ENCODE peak calls at places on chromosomes 11 and 22, in eight cellular contexts. One of them, this sample, is unnamed.

GRCh38 chr22:22410121-22410520 is 98.4 kb downstream of the ZNF280B start:
- DNase-seq in heart right ventricle: peak; percentile 66
- DNase-seq in kidney: peak; percentile 86
- DNase-seq in GM13976: no peak
- DNase-seq in type B pancreatic cell: no peak
- DNase-seq in BE2C: peak; percentile 52
- DNase-seq in body of pancreas: peak; percentile 45
- DNase-seq in AG04450: no peak
- DNase-seq in this sample: no peak

GRCh38 chr11:123034587-123034986 is 27.3 kb downstream of the HSPA8 start:
- DNase-seq in heart right ventricle: no peak
- DNase-seq in kidney: no peak
- DNase-seq in GM13976: no peak
- DNase-seq in type B pancreatic cell: no peak
- DNase-seq in BE2C: no peak
- DNase-seq in body of pancreas: no peak
- DNase-seq in AG04450: no peak
- DNase-seq in this sample: no peak

GRCh38 chr11:96330511-96330859 is 12.5 kb downstream of the MAML2 start:
- DNase-seq in heart right ventricle: no peak
- DNase-seq in kidney: no peak
- DNase-seq in GM13976: no peak
- DNase-seq in type B pancreatic cell: no peak
- DNase-seq in BE2C: no peak
- DNase-seq in body of pancreas: no peak
- DNase-seq in AG04450: no peak
- DNase-seq in this sample: no peak

GRCh38 chr11:131888230-131888826 is 517.9 kb downstream of the NTM start:
- DNase-seq in heart right ventricle: no peak
- DNase-seq in kidney: no peak
- DNase-seq in GM13976: no peak
- DNase-seq in type B pancreatic cell: no peak
- DNase-seq in BE2C: no peak
- DNase-seq in body of pancreas: no peak
- DNase-seq in AG04450: peak; percentile 73
- DNase-seq in this sample: peak; percentile 82

GRCh38 chr11:44351898-44352498 is 42.1 kb upstream of the ALX4 start:
- DNase-seq in heart right ventricle: no peak
- DNase-seq in kidney: no peak
- DNase-seq in GM13976: no peak
- DNase-seq in type B pancreatic cell: no peak
- DNase-seq in BE2C: no peak
- DNase-seq in body of pancreas: no peak
- DNase-seq in AG04450: no peak
- DNase-seq in this sample: no peak

GRCh38 chr11:118610220-118610772 is 2.9 kb downstream of the PHLDB1 start:
- DNase-seq in heart right ventricle: peak; percentile 35
- DNase-seq in kidney: no peak
- DNase-seq in GM13976: peak; percentile 33
- DNase-seq in type B pancreatic cell: no peak
- DNase-seq in BE2C: no peak
- DNase-seq in body of pancreas: no peak
- DNase-seq in AG04450: no peak
- DNase-seq in this sample: no peak

GRCh38 chr11:44923080-44923479 is 27.6 kb downstream of the TP53I11 start:
- DNase-seq in heart right ventricle: no peak
- DNase-seq in kidney: no peak
- DNase-seq in GM13976: no peak
- DNase-seq in type B pancreatic cell: no peak
- DNase-seq in BE2C: no peak
- DNase-seq in body of pancreas: no peak
- DNase-seq in AG04450: no peak
- DNase-seq in this sample: no peak

GRCh38 chr11:73147771-73148681 is 5.9 kb upstream of the FCHSD2 start:
- DNase-seq in heart right ventricle: peak; percentile 76
- DNase-seq in kidney: peak; percentile 80
- DNase-seq in GM13976: peak; percentile 54
- DNase-seq in type B pancreatic cell: no peak
- DNase-seq in BE2C: no peak
- DNase-seq in body of pancreas: peak; percentile 72
- DNase-seq in AG04450: no peak
- DNase-seq in this sample: no peak

GRCh38 chr22:25698461-25698860 is 43.5 kb upstream of the MYO18B start:
- DNase-seq in heart right ventricle: no peak
- DNase-seq in kidney: peak; percentile 18
- DNase-seq in GM13976: no peak
- DNase-seq in type B pancreatic cell: no peak
- DNase-seq in BE2C: no peak
- DNase-seq in body of pancreas: no peak
- DNase-seq in AG04450: no peak
- DNase-seq in this sample: no peak

GRCh38 chr22:30221121-30221992 is 25.2 kb downstream of the LIF start:
- DNase-seq in heart right ventricle: no peak
- DNase-seq in kidney: no peak
- DNase-seq in GM13976: peak; percentile 64
- DNase-seq in type B pancreatic cell: no peak
- DNase-seq in BE2C: no peak
- DNase-seq in body of pancreas: no peak
- DNase-seq in AG04450: no peak
- DNase-seq in this sample: no peak

GRCh38 chr22:49704345-49705215 is 123.1 kb downstream of the BRD1 start:
- DNase-seq in heart right ventricle: no peak
- DNase-seq in kidney: peak; percentile 63
- DNase-seq in GM13976: no peak
- DNase-seq in type B pancreatic cell: peak; percentile 68
- DNase-seq in BE2C: no peak
- DNase-seq in body of pancreas: no peak
- DNase-seq in AG04450: no peak
- DNase-seq in this sample: no peak

GRCh38 chr22:33515733-33516297 is 404.5 kb downstream of the LARGE1 start:
- DNase-seq in heart right ventricle: peak; percentile 42
- DNase-seq in kidney: no peak
- DNase-seq in GM13976: no peak
- DNase-seq in type B pancreatic cell: no peak
- DNase-seq in BE2C: no peak
- DNase-seq in body of pancreas: no peak
- DNase-seq in AG04450: no peak
- DNase-seq in this sample: no peak

GRCh38 chr22:23088199-23088604 is 17.9 kb downstream of the GNAZ start:
- DNase-seq in heart right ventricle: no peak
- DNase-seq in kidney: no peak
- DNase-seq in GM13976: no peak
- DNase-seq in type B pancreatic cell: no peak
- DNase-seq in BE2C: no peak
- DNase-seq in body of pancreas: no peak
- DNase-seq in AG04450: no peak
- DNase-seq in this sample: no peak

GRCh38 chr22:26757496-26757895 is 100.1 kb downstream of the MIAT start:
- DNase-seq in heart right ventricle: no peak
- DNase-seq in kidney: no peak
- DNase-seq in GM13976: no peak
- DNase-seq in type B pancreatic cell: no peak
- DNase-seq in BE2C: no peak
- DNase-seq in body of pancreas: no peak
- DNase-seq in AG04450: no peak
- DNase-seq in this sample: no peak

GRCh38 chr22:26748845-26749244 is 91.5 kb downstream of the MIAT start:
- DNase-seq in heart right ventricle: no peak
- DNase-seq in kidney: no peak
- DNase-seq in GM13976: no peak
- DNase-seq in type B pancreatic cell: no peak
- DNase-seq in BE2C: no peak
- DNase-seq in body of pancreas: no peak
- DNase-seq in AG04450: no peak
- DNase-seq in this sample: no peak

GRCh38 chr22:26751217-26751616 is 93.8 kb downstream of the MIAT start:
- DNase-seq in heart right ventricle: no peak
- DNase-seq in kidney: no peak
- DNase-seq in GM13976: no peak
- DNase-seq in type B pancreatic cell: no peak
- DNase-seq in BE2C: no peak
- DNase-seq in body of pancreas: no peak
- DNase-seq in AG04450: no peak
- DNase-seq in this sample: no peak

GRCh38 chr22:26756675-26757293 is 99.4 kb downstream of the MIAT start:
- DNase-seq in heart right ventricle: peak; percentile 70
- DNase-seq in kidney: peak; percentile 75
- DNase-seq in GM13976: peak; percentile 81
- DNase-seq in type B pancreatic cell: peak; percentile 75
- DNase-seq in BE2C: peak; percentile 75
- DNase-seq in body of pancreas: peak; percentile 9
- DNase-seq in AG04450: no peak
- DNase-seq in this sample: peak; percentile 16

GRCh38 chr22:26753125-26753862 is 95.9 kb downstream of the MIAT start:
- DNase-seq in heart right ventricle: no peak
- DNase-seq in kidney: no peak
- DNase-seq in GM13976: no peak
- DNase-seq in type B pancreatic cell: no peak
- DNase-seq in BE2C: no peak
- DNase-seq in body of pancreas: no peak
- DNase-seq in AG04450: no peak
- DNase-seq in this sample: no peak
- TF ChIP-seq CTCF in heart right ventricle: no peak
- TF ChIP-seq CTCF in kidney: no peak
- TF ChIP-seq CTCF in GM13976: no peak
- TF ChIP-seq CTCF in type B pancreatic cell: peak; percentile 47
- TF ChIP-seq CTCF in BE2C: peak; percentile 29
- TF ChIP-seq CTCF in body of pancreas: no peak
- TF ChIP-seq CTCF in AG04450: peak; percentile 7
- TF ChIP-seq CTCF in this sample: peak; percentile 17

GRCh38 chr11:83220279-83220678 is 26.8 kb downstream of the ANKRD42 start:
- DNase-seq in heart right ventricle: no peak
- DNase-seq in kidney: no peak
- DNase-seq in GM13976: no peak
- DNase-seq in type B pancreatic cell: no peak
- DNase-seq in BE2C: no peak
- DNase-seq in body of pancreas: no peak
- DNase-seq in AG04450: no peak
- DNase-seq in this sample: no peak

GRCh38 chr11:83223457-83223856 is 29.9 kb downstream of the ANKRD42 start:
- DNase-seq in heart right ventricle: no peak
- DNase-seq in kidney: no peak
- DNase-seq in GM13976: no peak
- DNase-seq in type B pancreatic cell: no peak
- DNase-seq in BE2C: no peak
- DNase-seq in body of pancreas: no peak
- DNase-seq in AG04450: no peak
- DNase-seq in this sample: no peak

GRCh38 chr11:83222499-83222898 is 29.0 kb downstream of the ANKRD42 start:
- DNase-seq in heart right ventricle: no peak
- DNase-seq in kidney: no peak
- DNase-seq in GM13976: no peak
- DNase-seq in type B pancreatic cell: no peak
- DNase-seq in BE2C: no peak
- DNase-seq in body of pancreas: no peak
- DNase-seq in AG04450: peak; percentile 6
- DNase-seq in this sample: no peak

GRCh38 chr11:83221694-83222093 is 28.2 kb downstream of the ANKRD42 start:
- DNase-seq in heart right ventricle: no peak
- DNase-seq in kidney: no peak
- DNase-seq in GM13976: no peak
- DNase-seq in type B pancreatic cell: no peak
- DNase-seq in BE2C: no peak
- DNase-seq in body of pancreas: no peak
- DNase-seq in AG04450: no peak
- DNase-seq in this sample: no peak

DNA sequence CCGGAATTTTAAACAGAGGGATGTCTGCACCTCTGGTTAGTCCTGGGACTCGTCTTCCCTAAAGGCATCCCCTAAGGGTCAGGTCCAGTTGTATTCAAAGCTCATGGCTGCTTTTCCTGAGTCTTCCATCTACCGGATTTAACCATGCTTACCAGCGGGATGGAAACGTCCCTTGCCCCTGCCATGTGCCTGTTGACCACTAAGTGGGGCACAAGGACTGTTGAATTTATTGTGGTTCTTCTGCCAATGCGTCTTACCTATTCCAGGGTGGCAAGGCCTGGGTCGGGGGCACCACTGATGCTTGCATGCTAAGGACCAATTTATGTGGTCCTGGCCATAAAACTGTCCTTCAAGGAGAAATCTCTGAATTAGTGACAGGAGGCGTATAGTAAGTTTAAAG is 25.6 kb downstream of the ANKRD42 start:
- DNase-seq in heart right ventricle: no peak
- DNase-seq in kidney: no peak
- DNase-seq in GM13976: no peak
- DNase-seq in type B pancreatic cell: no peak
- DNase-seq in BE2C: peak; percentile 32
- DNase-seq in body of pancreas: no peak
- DNase-seq in AG04450: no peak
- DNase-seq in this sample: no peak
- TF ChIP-seq CTCF in heart right ventricle: no peak
- TF ChIP-seq CTCF in kidney: no peak
- TF ChIP-seq CTCF in GM13976: no peak
- TF ChIP-seq CTCF in type B pancreatic cell: peak; percentile 51
- TF ChIP-seq CTCF in BE2C: peak; percentile 58
- TF ChIP-seq CTCF in body of pancreas: peak; percentile 15
- TF ChIP-seq CTCF in AG04450: peak; percentile 34
- TF ChIP-seq CTCF in this sample: peak; percentile 37

GRCh38 chr11:132977746-132978145 is 554.6 kb downstream of the OPCML start:
- DNase-seq in heart right ventricle: no peak
- DNase-seq in kidney: no peak
- DNase-seq in GM13976: no peak
- DNase-seq in type B pancreatic cell: no peak
- DNase-seq in BE2C: no peak
- DNase-seq in body of pancreas: no peak
- DNase-seq in AG04450: no peak
- DNase-seq in this sample: no peak
- TF ChIP-seq CTCF in heart right ventricle: no peak
- TF ChIP-seq CTCF in kidney: no peak
- TF ChIP-seq CTCF in GM13976: no peak
- TF ChIP-seq CTCF in type B pancreatic cell: no peak
- TF ChIP-seq CTCF in BE2C: no peak
- TF ChIP-seq CTCF in body of pancreas: no peak
- TF ChIP-seq CTCF in AG04450: no peak
- TF ChIP-seq CTCF in this sample: no peak

DNA sequence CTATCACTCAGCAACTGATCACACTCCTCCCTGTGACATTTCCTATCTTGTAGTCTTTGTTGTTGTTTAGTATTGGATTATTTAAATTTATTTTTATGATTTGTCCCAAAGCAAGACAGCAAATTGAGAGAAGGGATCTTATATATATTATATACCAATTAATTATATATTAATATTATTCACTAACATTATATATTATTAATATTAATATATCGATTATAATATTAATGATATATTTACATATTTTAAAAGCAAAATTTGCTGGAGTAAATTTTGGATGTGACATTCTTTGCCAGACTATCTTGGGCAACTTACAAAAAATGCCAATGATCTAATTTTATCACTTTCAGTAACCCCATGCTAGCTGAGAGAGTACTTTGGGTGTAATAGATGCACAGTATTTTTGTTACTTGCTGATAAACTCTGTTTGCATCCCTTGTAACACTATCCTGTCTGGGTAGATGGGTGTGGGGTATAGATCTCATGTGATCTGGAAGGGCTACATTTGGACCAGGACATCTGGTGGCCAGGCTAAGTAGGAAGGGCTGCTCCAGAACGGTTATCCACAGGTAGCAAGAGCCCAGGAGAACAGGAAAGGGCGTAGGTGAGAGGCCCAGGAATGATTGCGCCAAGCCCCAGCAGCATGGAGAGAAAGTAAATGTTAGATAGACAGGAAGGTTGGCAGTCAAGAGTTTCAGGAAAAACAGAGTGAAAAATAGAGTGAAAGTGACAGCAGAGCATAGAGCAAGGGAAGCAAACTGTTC is 608.6 kb upstream of the KIRREL3 start:
- DNase-seq in heart right ventricle: no peak
- DNase-seq in kidney: no peak
- DNase-seq in GM13976: no peak
- DNase-seq in type B pancreatic cell: no peak
- DNase-seq in BE2C: no peak
- DNase-seq in body of pancreas: no peak
- DNase-seq in AG04450: no peak
- DNase-seq in this sample: no peak
- TF ChIP-seq CTCF in heart right ventricle: no peak
- TF ChIP-seq CTCF in kidney: no peak
- TF ChIP-seq CTCF in GM13976: no peak
- TF ChIP-seq CTCF in type B pancreatic cell: no peak
- TF ChIP-seq CTCF in BE2C: no peak
- TF ChIP-seq CTCF in body of pancreas: no peak
- TF ChIP-seq CTCF in AG04450: no peak
- TF ChIP-seq CTCF in this sample: no peak

This sample was measured in fibroblast of villous mesenchyme.